ENCODE peak calls at places on chromosomes 5 and 9, in six cellular contexts. One of them, this sample, is unnamed. For H3K4me1, the result is how much of the 10 kb centered on the place peaks cover.

GRCh38 chr9:33161011-33161588 is 6.0 kb downstream of the B4GALT1 start:
- DNase-seq in MM.1S: no peak
- DNase-seq in osteoblast: peak
- DNase-seq in left ventricle myocardium inferior: peak
- DNase-seq in astrocyte: peak
- DNase-seq in adrenal gland: peak
- DNase-seq in this sample: peak

GRCh38 chr9:124126571-124127289 is 115.2 kb downstream of the LHX2 start:
- DNase-seq in left ventricle myocardium inferior: peak
- DNase-seq in adrenal gland: peak
- DNase-seq in MM.1S: peak
- DNase-seq in astrocyte: peak
- DNase-seq in osteoblast: peak
- DNase-seq in this sample: peak

GRCh38 chr9:113602126-113603119 is 138.9 kb downstream of the RGS3 start:
- DNase-seq in astrocyte: peak
- DNase-seq in adrenal gland: peak
- DNase-seq in MM.1S: no peak
- DNase-seq in osteoblast: peak
- DNase-seq in left ventricle myocardium inferior: peak
- DNase-seq in this sample: peak

GRCh38 chr5:7815757-7816534 is 35.0 kb downstream of the CFAP90 start:
- DNase-seq in adrenal gland: peak
- DNase-seq in MM.1S: peak
- DNase-seq in osteoblast: peak
- DNase-seq in left ventricle myocardium inferior: peak
- DNase-seq in astrocyte: peak
- DNase-seq in this sample: peak

GRCh38 chr5:58357121-58357520 is 102.8 kb downstream of the PLK2 start:
- DNase-seq in adrenal gland: no peak
- DNase-seq in osteoblast: no peak
- DNase-seq in astrocyte: no peak
- DNase-seq in left ventricle myocardium inferior: no peak
- DNase-seq in MM.1S: no peak
- DNase-seq in this sample: no peak

GRCh38 chr5:178941361-178941760 is 363 bp downstream of the ZNF454 start:
- DNase-seq in astrocyte: peak
- DNase-seq in adrenal gland: no peak
- DNase-seq in osteoblast: peak
- DNase-seq in left ventricle myocardium inferior: peak
- DNase-seq in MM.1S: no peak
- DNase-seq in this sample: no peak

GRCh38 chr5:82707741-82708140 is 369.5 kb downstream of the TMEM167A start:
- DNase-seq in astrocyte: peak
- DNase-seq in osteoblast: no peak
- DNase-seq in adrenal gland: no peak
- DNase-seq in MM.1S: no peak
- DNase-seq in left ventricle myocardium inferior: no peak
- DNase-seq in this sample: no peak

GRCh38 chr5:33361781-33362180 is 79.0 kb upstream of the TARS1 start:
- DNase-seq in left ventricle myocardium inferior: no peak
- DNase-seq in adrenal gland: no peak
- DNase-seq in osteoblast: no peak
- DNase-seq in MM.1S: no peak
- DNase-seq in astrocyte: no peak
- DNase-seq in this sample: peak

GRCh38 chr9:100595391-100596199 is 17.7 kb downstream of the CAVIN4 start:
- DNase-seq in astrocyte: no peak
- DNase-seq in osteoblast: peak
- DNase-seq in MM.1S: peak
- DNase-seq in left ventricle myocardium inferior: no peak
- DNase-seq in adrenal gland: peak
- DNase-seq in this sample: peak

GRCh38 chr9:36934478-36935065 is 99.5 kb downstream of the PAX5 start:
- DNase-seq in left ventricle myocardium inferior: no peak
- DNase-seq in osteoblast: no peak
- DNase-seq in adrenal gland: no peak
- DNase-seq in astrocyte: no peak
- DNase-seq in MM.1S: no peak
- DNase-seq in this sample: no peak

GRCh38 chr9:92762781-92763708 is 1.6 kb downstream of the BICD2 start:
- DNase-seq in left ventricle myocardium inferior: no peak
- DNase-seq in MM.1S: peak
- DNase-seq in osteoblast: peak
- DNase-seq in adrenal gland: no peak
- DNase-seq in astrocyte: no peak
- DNase-seq in this sample: no peak

GRCh38 chr5:67538343-67538670 is 341.7 kb upstream of the CD180 start:
- DNase-seq in osteoblast: no peak
- DNase-seq in astrocyte: no peak
- DNase-seq in left ventricle myocardium inferior: no peak
- DNase-seq in adrenal gland: no peak
- DNase-seq in MM.1S: no peak
- DNase-seq in this sample: no peak

GRCh38 chr9:114958021-114958846 is 27.8 kb upstream of the TNFSF8 start:
- DNase-seq in osteoblast: no peak
- DNase-seq in left ventricle myocardium inferior: peak
- DNase-seq in MM.1S: no peak
- DNase-seq in adrenal gland: peak
- DNase-seq in astrocyte: no peak
- DNase-seq in this sample: peak

GRCh38 chr5:64165500-64166200 is at the start of gene RNF180:
- DNase-seq in MM.1S: peak
- DNase-seq in osteoblast: peak
- DNase-seq in left ventricle myocardium inferior: peak
- DNase-seq in adrenal gland: peak
- DNase-seq in astrocyte: peak
- DNase-seq in this sample: peak

GRCh38 chr5:685262-686171 is 7.6 kb downstream of the TPPP start:
- DNase-seq in left ventricle myocardium inferior: peak
- DNase-seq in osteoblast: peak
- DNase-seq in MM.1S: no peak
- DNase-seq in adrenal gland: peak
- DNase-seq in astrocyte: no peak
- DNase-seq in this sample: no peak

GRCh38 chr5:124103671-124104070 is 591.7 kb downstream of the CSNK1G3 start:
- DNase-seq in MM.1S: no peak
- DNase-seq in osteoblast: peak
- DNase-seq in adrenal gland: no peak
- DNase-seq in astrocyte: peak
- DNase-seq in left ventricle myocardium inferior: no peak
- DNase-seq in this sample: peak

GRCh38 chr5:67015577-67016290 is 180.9 kb downstream of the CD180 start:
- DNase-seq in osteoblast: no peak
- DNase-seq in left ventricle myocardium inferior: no peak
- DNase-seq in astrocyte: peak
- DNase-seq in adrenal gland: no peak
- DNase-seq in MM.1S: no peak
- DNase-seq in this sample: no peak

GRCh38 chr9:7081065-7081600 is 323.4 kb downstream of the KDM4C start:
- DNase-seq in adrenal gland: no peak
- DNase-seq in osteoblast: no peak
- DNase-seq in MM.1S: no peak
- DNase-seq in left ventricle myocardium inferior: no peak
- DNase-seq in astrocyte: no peak
- DNase-seq in this sample: no peak

GRCh38 chr5:142109356-142110045 is 922 bp downstream of the NDFIP1 start:
- DNase-seq in MM.1S: peak
- DNase-seq in astrocyte: no peak
- DNase-seq in adrenal gland: peak
- DNase-seq in left ventricle myocardium inferior: no peak
- DNase-seq in osteoblast: peak
- DNase-seq in this sample: no peak

GRCh38 chr5:89120719-89121118 is 237.7 kb upstream of the MEF2C start:
- DNase-seq in astrocyte: no peak
- DNase-seq in osteoblast: no peak
- DNase-seq in MM.1S: no peak
- DNase-seq in left ventricle myocardium inferior: no peak
- DNase-seq in adrenal gland: peak
- DNase-seq in this sample: peak

GRCh38 chr9:121557581-121558422 is 58.2 kb upstream of the GGTA1 start:
- DNase-seq in osteoblast: peak
- DNase-seq in astrocyte: peak
- DNase-seq in left ventricle myocardium inferior: peak
- DNase-seq in MM.1S: no peak
- DNase-seq in adrenal gland: peak
- DNase-seq in this sample: peak

GRCh38 chr5:122229551-122229950 is 82.5 kb upstream of the SNCAIP start:
- DNase-seq in left ventricle myocardium inferior: no peak
- DNase-seq in astrocyte: no peak
- DNase-seq in MM.1S: no peak
- DNase-seq in osteoblast: no peak
- DNase-seq in adrenal gland: no peak
- DNase-seq in this sample: no peak

GRCh38 chr9:114288233-114289051 is 34.5 kb upstream of the ORM1 start:
- DNase-seq in astrocyte: peak
- DNase-seq in adrenal gland: peak
- DNase-seq in MM.1S: no peak
- DNase-seq in osteoblast: peak
- DNase-seq in left ventricle myocardium inferior: peak
- DNase-seq in this sample: peak

GRCh38 chr9:134239130-134239888 is 74.9 kb upstream of the RNU6ATAC start:
- DNase-seq in MM.1S: no peak
- DNase-seq in adrenal gland: no peak
- DNase-seq in left ventricle myocardium inferior: no peak
- DNase-seq in osteoblast: no peak
- DNase-seq in astrocyte: no peak
- DNase-seq in this sample: no peak

GRCh38 chr9:15142903-15143534 is 164.0 kb downstream of the TTC39B start:
- DNase-seq in MM.1S: peak
- DNase-seq in adrenal gland: peak
- DNase-seq in left ventricle myocardium inferior: no peak
- DNase-seq in astrocyte: peak
- DNase-seq in osteoblast: peak
- DNase-seq in this sample: no peak

GRCh38 chr9:96612966-96613589 is 6.6 kb downstream of the CDC14B start:
- DNase-seq in MM.1S: no peak
- DNase-seq in left ventricle myocardium inferior: no peak
- DNase-seq in adrenal gland: no peak
- DNase-seq in osteoblast: no peak
- DNase-seq in astrocyte: peak
- DNase-seq in this sample: no peak
- H3K4me1 ChIP-seq in MM.1S: under half
- H3K4me1 ChIP-seq in left ventricle myocardium inferior: half or more
- H3K4me1 ChIP-seq in adrenal gland: under half
- H3K4me1 ChIP-seq in osteoblast: under half
- H3K4me1 ChIP-seq in astrocyte: under half
- H3K4me1 ChIP-seq in this sample: under half

DNA sequence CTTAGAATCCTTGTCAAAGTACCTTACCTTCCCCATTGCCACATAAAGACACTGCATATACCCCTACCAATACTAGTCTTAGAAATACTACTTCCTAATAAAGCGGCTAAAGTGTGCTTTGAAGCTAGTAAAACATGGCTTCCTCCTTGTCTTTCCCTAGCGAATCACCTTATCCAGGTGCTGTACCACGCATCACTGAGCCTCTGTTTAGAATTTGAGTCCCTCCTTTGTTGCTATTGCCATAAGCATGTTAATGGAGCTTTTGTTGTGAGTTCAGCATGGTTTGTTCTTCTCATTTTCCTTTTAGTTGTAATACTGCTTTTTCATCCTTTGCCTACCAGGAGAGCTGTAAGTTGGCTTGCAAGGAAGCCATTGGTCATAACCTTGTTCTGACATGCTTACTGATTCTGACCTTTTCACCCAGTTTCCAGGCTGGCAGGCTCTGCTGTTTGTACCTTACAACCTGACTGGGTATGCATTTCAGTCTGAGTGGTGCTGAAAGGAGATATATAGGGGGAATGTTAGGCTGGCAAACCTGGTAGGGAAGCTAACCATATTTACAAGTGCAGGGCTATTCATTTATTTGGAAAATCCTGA is 49.8 kb downstream of the LMNB1 start:
- DNase-seq in astrocyte: no peak
- DNase-seq in osteoblast: no peak
- DNase-seq in MM.1S: no peak
- DNase-seq in adrenal gland: no peak
- DNase-seq in left ventricle myocardium inferior: no peak
- DNase-seq in this sample: no peak
- H3K4me1 ChIP-seq in astrocyte: under half
- H3K4me1 ChIP-seq in osteoblast: under half
- H3K4me1 ChIP-seq in MM.1S: under half
- H3K4me1 ChIP-seq in adrenal gland: under half
- H3K4me1 ChIP-seq in left ventricle myocardium inferior: under half
- H3K4me1 ChIP-seq in this sample: under half

GRCh38 chr5:151147033-151147432 is 10.5 kb downstream of the ANXA6 start:
- DNase-seq in left ventricle myocardium inferior: no peak
- DNase-seq in astrocyte: no peak
- DNase-seq in osteoblast: no peak
- DNase-seq in MM.1S: no peak
- DNase-seq in adrenal gland: no peak
- DNase-seq in this sample: no peak
- H3K4me1 ChIP-seq in left ventricle myocardium inferior: half or more
- H3K4me1 ChIP-seq in astrocyte: under half
- H3K4me1 ChIP-seq in osteoblast: under half
- H3K4me1 ChIP-seq in MM.1S: half or more
- H3K4me1 ChIP-seq in adrenal gland: under half
- H3K4me1 ChIP-seq in this sample: under half

GRCh38 chr9:136564379-136564988 is 18.6 kb upstream of the NOTCH1 start:
- DNase-seq in osteoblast: peak
- DNase-seq in left ventricle myocardium inferior: peak
- DNase-seq in MM.1S: peak
- DNase-seq in adrenal gland: peak
- DNase-seq in astrocyte: peak
- DNase-seq in this sample: peak

GRCh38 chr9:136566553-136566895 is 20.7 kb upstream of the NOTCH1 start:
- DNase-seq in left ventricle myocardium inferior: no peak
- DNase-seq in adrenal gland: no peak
- DNase-seq in astrocyte: no peak
- DNase-seq in osteoblast: no peak
- DNase-seq in MM.1S: no peak
- DNase-seq in this sample: no peak

GRCh38 chr9:136565722-136566552 is 20.1 kb upstream of the NOTCH1 start:
- DNase-seq in MM.1S: no peak
- DNase-seq in left ventricle myocardium inferior: no peak
- DNase-seq in adrenal gland: no peak
- DNase-seq in astrocyte: no peak
- DNase-seq in osteoblast: peak
- DNase-seq in this sample: no peak

GRCh38 chr9:136563646-136564321 is 17.9 kb upstream of the NOTCH1 start:
- DNase-seq in left ventricle myocardium inferior: no peak
- DNase-seq in astrocyte: no peak
- DNase-seq in osteoblast: peak
- DNase-seq in adrenal gland: no peak
- DNase-seq in MM.1S: no peak
- DNase-seq in this sample: no peak

DNA sequence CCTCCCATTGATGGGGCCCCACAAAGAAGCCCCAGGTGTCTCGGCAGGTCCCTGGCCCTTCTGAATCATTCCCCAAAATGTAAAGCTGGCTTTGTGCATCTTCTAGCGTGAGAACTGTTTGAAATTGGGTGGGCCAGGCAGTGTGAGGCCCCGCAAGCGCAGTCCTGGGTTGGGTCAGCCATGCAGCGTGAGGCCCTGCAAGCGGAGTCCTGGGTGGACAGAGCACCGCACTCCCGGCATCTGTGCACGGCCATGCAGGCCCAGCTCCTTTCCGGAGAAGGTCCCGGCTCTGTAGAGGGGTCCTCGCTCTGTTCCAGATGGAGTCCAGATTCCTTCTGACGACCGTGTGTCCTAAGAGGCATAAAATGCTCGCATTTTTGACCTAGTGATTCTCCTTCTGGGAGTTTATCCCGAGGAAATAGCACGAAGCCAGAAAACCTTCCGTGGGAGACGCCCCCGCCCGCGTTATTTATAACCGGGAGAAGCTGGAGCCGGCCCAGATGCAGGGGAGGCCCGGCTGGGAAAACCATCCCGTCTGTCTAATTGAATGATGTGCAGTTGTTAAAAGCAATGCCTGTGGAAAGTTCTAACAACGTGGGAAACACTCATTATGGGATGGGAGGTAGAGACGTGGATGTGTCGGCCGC is 19.4 kb upstream of the NOTCH1 start:
- DNase-seq in MM.1S: no peak
- DNase-seq in astrocyte: peak
- DNase-seq in adrenal gland: no peak
- DNase-seq in left ventricle myocardium inferior: peak
- DNase-seq in osteoblast: peak
- DNase-seq in this sample: no peak
- H3K4me1 ChIP-seq in MM.1S: under half
- H3K4me1 ChIP-seq in astrocyte: under half
- H3K4me1 ChIP-seq in adrenal gland: under half
- H3K4me1 ChIP-seq in left ventricle myocardium inferior: half or more
- H3K4me1 ChIP-seq in osteoblast: under half
- H3K4me1 ChIP-seq in this sample: under half

This sample was measured in trophoblast cell.